ENCODE peak calls at places on chromosome 14, in four cellular contexts. P, N, C and E are unnamed samples.
A peak's percentile ranks its signal among the peaks of the same experiment; 100 is the strongest.

GRCh38 chr14:70808023-70808401 is 1.3 kb downstream of the MAP3K9 start:
- DNase-seq in P (peak; percentile 59), N (peak; percentile 71), C (no peak), E (no peak)

GRCh38 chr14:98946995-98947394 is 325.0 kb downstream of the BCL11B start:
- DNase-seq in P (no peak), N (no peak), C (no peak), E (no peak)

GRCh38 chr14:70735043-70735442 is 74.3 kb downstream of the MAP3K9 start:
- DNase-seq in P (no peak), N (no peak), C (no peak), E (no peak)

GRCh38 chr14:60164717-60165546 is at the start of gene DHRS7:
- DNase-seq in P (peak; percentile 51), N (peak; percentile 69), C (peak; percentile 63), E (peak; percentile 89)

GRCh38 chr14:98957211-98958047 is 314.6 kb downstream of the BCL11B start:
- DNase-seq in P (no peak), N (no peak), C (no peak), E (peak; percentile 76)

GRCh38 chr14:51922624-51923023 is 62.2 kb downstream of the GNG2 start:
- DNase-seq in P (no peak), N (no peak), C (no peak), E (no peak)

GRCh38 chr14:65261946-65262345 is 150.6 kb upstream of the FUT8 start:
- DNase-seq in P (no peak), N (no peak), C (no peak), E (no peak)

GRCh38 chr14:50600849-50601248 is 40.9 kb downstream of the ATL1 start:
- DNase-seq in P (no peak), N (no peak), C (no peak), E (peak; percentile 48)

GRCh38 chr14:54881761-54882401 is 20.7 kb downstream of the GCH1 start:
- DNase-seq in P (no peak), N (peak; percentile 54), C (no peak), E (no peak)

GRCh38 chr14:45156067-45156466 is 20.3 kb downstream of the FANCM start:
- DNase-seq in P (no peak), N (no peak), C (no peak), E (no peak)

GRCh38 chr14:52049271-52049670 is 19.6 kb downstream of the NID2 start:
- DNase-seq in P (no peak), N (no peak), C (no peak), E (no peak)

GRCh38 chr14:89366580-89367448 is 50.2 kb downstream of the FOXN3 start:
- DNase-seq in P (no peak), N (no peak), C (no peak), E (no peak)

GRCh38 chr14:101072531-101072930 is 169.0 kb upstream of the RTL1 start:
- DNase-seq in P (no peak), N (peak; percentile 2), C (no peak), E (no peak)

GRCh38 chr14:65966188-65966587 is 520.0 kb upstream of the CCDC196 start:
- DNase-seq in P (no peak), N (no peak), C (no peak), E (no peak)

GRCh38 chr14:89303452-89304435 is 113.3 kb downstream of the FOXN3 start:
- DNase-seq in P (no peak), N (no peak), C (no peak), E (peak; percentile 34)

GRCh38 chr14:64109821-64110554 is 184.2 kb downstream of the ESR2 start:
- DNase-seq in P (no peak), N (no peak), C (no peak), E (peak; percentile 83)

GRCh38 chr14:72699852-72700257 is 194.0 kb downstream of the DPF3 start:
- DNase-seq in P (no peak), N (no peak), C (no peak), E (no peak)

GRCh38 chr14:102351023-102351422 is 11.7 kb downstream of the CINP start:
- DNase-seq in P (no peak), N (no peak), C (no peak), E (no peak)

GRCh38 chr14:76456200-76456599 is 80.3 kb downstream of the ESRRB start:
- DNase-seq in P (peak; percentile 28), N (peak; percentile 42), C (peak; percentile 53), E (peak; percentile 53)

GRCh38 chr14:82905762-82906161 is 1372.1 kb upstream of the SEL1L start:
- DNase-seq in P (no peak), N (no peak), C (no peak), E (no peak)

DNA sequence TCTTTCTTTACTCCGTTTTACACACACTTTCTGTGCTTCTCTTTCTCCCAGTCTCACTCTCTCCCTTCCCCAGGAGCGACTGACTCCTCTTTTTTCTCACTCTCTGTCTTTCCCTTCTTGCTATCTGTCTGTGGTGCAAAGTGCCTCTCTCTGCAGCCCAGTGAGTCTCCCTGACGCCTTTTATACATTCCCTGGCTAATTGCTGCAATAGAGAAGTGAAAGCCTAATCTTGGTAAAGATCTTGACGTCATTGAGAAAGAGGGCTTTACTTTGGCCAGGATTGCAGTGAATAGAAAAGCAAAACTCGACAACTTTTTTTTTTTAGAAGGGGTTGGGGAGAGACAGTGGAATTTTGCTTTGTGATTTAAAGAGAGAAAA is 710 bp upstream of the DIO2 start:
- DNase-seq in P (no peak), N (no peak), C (no peak), E (peak; percentile 99)
- H2AFZ ChIP-seq in P (no peak overlapping the region), N (no peak overlapping the region), C (no peak overlapping the region), E (no peak overlapping the region)

DNA sequence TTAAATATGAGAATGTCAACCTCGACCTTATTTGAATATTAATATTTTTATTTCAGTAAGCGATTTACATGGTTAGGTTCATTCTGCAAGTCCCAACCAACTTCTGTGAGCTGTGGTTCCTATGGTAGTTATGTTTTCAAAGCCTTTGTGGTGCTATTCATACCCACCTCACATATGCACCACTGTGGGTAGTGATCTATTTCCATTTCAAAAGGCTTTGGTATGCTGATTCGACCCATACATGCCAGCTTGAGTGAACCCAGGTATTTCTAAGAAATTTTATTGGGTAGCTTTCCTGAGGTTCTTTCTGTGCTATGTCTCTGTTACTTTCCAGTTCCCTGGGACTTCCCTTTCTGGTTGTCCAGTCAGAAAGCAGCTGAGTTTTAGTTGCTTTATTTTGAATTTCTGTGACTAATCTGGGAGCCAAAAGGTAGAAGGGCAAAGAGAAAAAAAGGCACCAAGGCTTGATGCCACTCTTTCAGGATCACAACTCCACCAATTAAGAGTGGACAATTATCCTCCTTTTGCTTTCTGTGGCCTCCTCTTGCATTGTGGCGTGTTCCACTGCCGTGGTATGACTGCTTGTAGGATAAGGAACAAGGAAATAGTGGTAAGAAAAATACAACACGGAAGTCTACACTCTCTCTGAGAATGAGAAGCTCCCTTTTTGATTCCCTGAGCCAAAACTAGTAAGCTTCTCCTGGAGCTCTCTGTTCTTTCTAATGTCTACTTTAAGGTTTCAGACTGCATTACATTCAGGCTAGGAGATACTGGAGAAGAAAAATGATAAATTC is 729.1 kb downstream of the NOVA1 start:
- DNase-seq in P (no peak), N (no peak), C (no peak), E (no peak)
- H2AFZ ChIP-seq in P (no peak overlapping the region), N (no peak overlapping the region), C (no peak overlapping the region), E (no peak overlapping the region)

DNA sequence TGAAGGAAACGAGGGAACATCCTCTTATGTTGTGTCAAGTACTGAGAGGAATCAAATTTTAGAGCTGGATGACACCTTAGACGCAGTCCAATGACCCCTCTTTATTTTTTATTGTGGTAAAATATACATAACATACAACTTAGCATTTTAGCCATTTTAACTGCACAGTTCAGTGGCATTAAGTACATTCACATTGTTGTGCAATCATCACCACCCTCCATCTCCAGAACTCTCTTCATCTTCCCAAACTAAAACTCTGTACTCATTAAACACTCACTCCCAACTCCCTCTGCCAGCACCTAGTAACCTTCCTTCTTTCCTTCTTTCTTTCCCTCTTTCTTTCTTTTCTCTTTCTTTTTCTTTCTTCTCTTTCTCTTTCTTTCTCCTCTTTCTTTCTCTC is 97.2 kb upstream of the SLC24A4 start:
- DNase-seq in P (no peak), N (no peak), C (no peak), E (no peak)
- H2AFZ ChIP-seq in P (no peak overlapping the region), N (no peak overlapping the region), C (no peak overlapping the region), E (no peak overlapping the region)

GRCh38 chr14:62056789-62057188 is 294.6 kb downstream of the SNAPC1 start:
- DNase-seq in P (no peak), N (no peak), C (no peak), E (no peak)

GRCh38 chr14:62064741-62065323 is 302.6 kb downstream of the SNAPC1 start:
- DNase-seq in P (no peak), N (no peak), C (no peak), E (no peak)

GRCh38 chr14:62066304-62066703 is 304.1 kb downstream of the SNAPC1 start:
- DNase-seq in P (no peak), N (no peak), C (no peak), E (no peak)

DNA sequence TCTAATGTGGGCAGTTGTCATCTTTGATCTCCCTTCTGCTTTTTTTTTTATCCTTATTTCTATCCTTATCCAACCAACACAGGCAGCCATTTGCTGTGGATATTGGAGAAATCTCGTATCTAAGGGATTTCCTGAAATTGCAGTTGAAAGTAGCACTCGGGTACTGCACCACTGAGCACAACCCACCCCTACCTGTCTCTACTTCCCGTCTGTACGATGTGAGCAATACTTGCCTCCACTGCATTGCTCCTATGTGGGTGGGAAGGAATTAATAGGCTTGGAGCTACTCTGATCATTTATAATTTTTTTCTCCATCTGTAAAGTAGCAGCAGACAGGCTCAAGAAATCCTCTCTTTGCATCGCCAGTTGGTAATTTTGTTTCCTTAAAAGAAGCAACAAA is 300.4 kb downstream of the SNAPC1 start:
- DNase-seq in P (no peak), N (no peak), C (no peak), E (no peak)
- H2AFZ ChIP-seq in P (no peak overlapping the region), N (no peak overlapping the region), C (no peak overlapping the region), E (no peak overlapping the region)

DNA sequence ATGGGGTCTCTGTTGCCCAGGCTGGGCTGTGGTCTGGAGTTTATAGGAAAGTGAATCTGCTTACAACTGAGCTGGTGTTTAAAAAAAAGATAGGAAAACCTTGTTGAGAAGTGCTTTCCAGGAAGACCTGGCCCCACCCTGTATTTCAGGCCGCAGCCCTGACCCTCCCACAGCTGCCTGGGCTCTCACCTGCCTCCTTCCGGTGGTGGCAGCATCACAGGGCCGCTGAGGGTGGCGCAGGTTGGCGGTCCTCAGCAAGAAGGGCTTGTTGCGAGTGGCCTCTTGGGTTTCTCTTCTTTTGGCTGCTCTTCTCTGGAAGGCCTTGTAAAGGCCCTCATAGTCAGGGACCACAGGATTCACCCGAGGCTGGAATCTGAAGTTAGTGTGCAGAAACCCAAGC is 7.7 kb downstream of the FAM161B start:
- DNase-seq in P (no peak), N (no peak), C (peak; percentile 30), E (no peak)
- H2AFZ ChIP-seq in P (no peak overlapping the region), N (no peak overlapping the region), C (no peak overlapping the region), E (no peak overlapping the region)

GRCh38 chr14:74985806-74986205 is 16.9 kb upstream of the EIF2B2 start:
- DNase-seq in P (no peak), N (no peak), C (peak; percentile 2), E (no peak)

GRCh38 chr14:74985028-74985310 is 17.8 kb upstream of the EIF2B2 start:
- DNase-seq in P (no peak), N (no peak), C (peak; percentile 1), E (no peak)

GRCh38 chr14:74988131-74988530 is 14.6 kb upstream of the EIF2B2 start:
- DNase-seq in P (peak; percentile 45), N (no peak), C (peak; percentile 1), E (peak; percentile 89)

GRCh38 chr14:74984241-74985027 is 18.3 kb upstream of the EIF2B2 start:
- DNase-seq in P (no peak), N (no peak), C (no peak), E (no peak)

DNA sequence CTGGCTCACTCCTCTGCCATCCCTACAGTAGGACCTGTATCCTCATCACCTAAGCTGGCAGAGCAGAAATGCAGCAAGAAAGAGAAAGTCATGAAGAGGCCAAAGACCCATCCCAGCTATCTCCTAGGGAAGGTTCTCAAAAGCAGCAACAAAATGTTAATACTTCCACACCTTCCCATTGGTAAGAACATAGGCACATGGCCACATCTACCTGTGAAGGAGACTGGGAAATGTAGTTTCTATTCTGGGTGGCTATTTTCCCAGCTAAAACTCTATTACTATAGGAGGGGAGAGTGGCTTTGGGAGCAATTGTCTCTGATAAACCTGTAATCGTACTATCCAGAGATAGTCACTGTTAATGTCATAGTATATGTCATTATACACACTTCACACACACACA is 13.7 kb upstream of the EIF2B2 start:
- DNase-seq in P (no peak), N (no peak), C (peak; percentile 1), E (no peak)
- H2AFZ ChIP-seq in P (peak overlapping the region; percentile 33), N (no peak overlapping the region), C (peak overlapping the region; percentile 1), E (no peak overlapping the region)